ENCODE peak calls at places on chromosomes 11 and 22, in four cellular contexts. Z is foreskin fibroblast, H is sigmoid colon, L is astrocyte of the hippocampus. Y is an unnamed sample.

GRCh38 chr11:126188332-126189108 is 22.9 kb downstream of the RPUSD4 start:
- DNase-seq in Z (no peak), L (no peak), H (no peak), Y (no peak)

GRCh38 chr11:28704801-28705200 is 596.6 kb downstream of the METTL15 start:
- DNase-seq in H (no peak), L (no peak), Z (no peak), Y (no peak)

GRCh38 chr11:134637091-134638015 is 225.3 kb upstream of the B3GAT1 start:
- DNase-seq in Z (no peak), H (no peak), L (no peak), Y (no peak)

GRCh38 chr22:29385305-29385704 is 3.1 kb downstream of the AP1B1 start:
- DNase-seq in Z (no peak), L (no peak), H (no peak), Y (no peak)

GRCh38 chr11:17696741-17697140 is 22.6 kb upstream of the MYOD1 start:
- DNase-seq in L (no peak), Z (no peak), H (no peak), Y (no peak)

GRCh38 chr11:113458189-113458588 is 17.0 kb downstream of the DRD2 start:
- DNase-seq in H (no peak), L (no peak), Z (no peak), Y (no peak)

GRCh38 chr11:76230392-76230791 is 24.1 kb upstream of the WNT11 start:
- DNase-seq in Z (peak), L (no peak), H (no peak), Y (no peak)

GRCh38 chr11:43358308-43358669 is 431 bp upstream of the TTC17 start:
- DNase-seq in L (peak), H (no peak), Z (peak), Y (no peak)

GRCh38 chr11:46519351-46519750 is 74.5 kb downstream of the AMBRA1 start:
- DNase-seq in Z (no peak), L (no peak), H (no peak), Y (no peak)

GRCh38 chr11:100328626-100329340 is 358.3 kb upstream of the ARHGAP42 start:
- DNase-seq in Z (no peak), L (peak), H (no peak), Y (no peak)

GRCh38 chr11:19525276-19525675 is 187.4 kb upstream of the NAV2 start:
- DNase-seq in L (no peak), H (no peak), Z (no peak), Y (no peak)

GRCh38 chr11:116384876-116385275 is 387.9 kb downstream of the BUD13 start:
- DNase-seq in L (no peak), Z (no peak), H (no peak), Y (no peak)

GRCh38 chr11:6566704-6567370 is 36.6 kb downstream of the RRP8 start:
- DNase-seq in H (peak), Z (no peak), L (peak), Y (no peak)

GRCh38 chr22:46390652-46391301 is 55.3 kb downstream of the TRMU start:
- DNase-seq in L (peak), Z (peak), H (no peak), Y (peak)

GRCh38 chr11:68049509-68050370 is 10.9 kb downstream of the TCIRG1 start:
- DNase-seq in Z (no peak), L (peak), H (no peak), Y (no peak)

GRCh38 chr22:24302591-24302990 is 32.0 kb downstream of the SPECC1L start:
- DNase-seq in L (no peak), H (no peak), Z (no peak), Y (no peak)

GRCh38 chr11:70244698-70245097 is 25.8 kb upstream of the PPFIA1 start:
- DNase-seq in L (peak), Z (peak), H (no peak), Y (no peak)

GRCh38 chr11:12174145-12175143 is 64.1 kb downstream of the MICAL2 start:
- DNase-seq in L (no peak), H (no peak), Z (peak), Y (no peak)

GRCh38 chr22:32850591-32851517 is 49.3 kb downstream of the TIMP3 start:
- DNase-seq in L (no peak), H (peak), Z (peak), Y (peak)

GRCh38 chr11:66465371-66466224 is 1.1 kb upstream of the PELI3 start:
- DNase-seq in H (no peak), L (no peak), Z (no peak), Y (no peak)

GRCh38 chr11:127564803-127565202 is 564.2 kb upstream of the KIRREL3 start:
- DNase-seq in H (no peak), Z (no peak), L (peak), Y (no peak)

GRCh38 chr11:21810650-21811049 is 382.2 kb upstream of the ANO5 start:
- DNase-seq in H (no peak), L (no peak), Z (no peak), Y (no peak)

GRCh38 chr11:45211732-45212131 is 65.3 kb downstream of the PRDM11 start:
- DNase-seq in Z (peak), H (peak), L (no peak), Y (no peak)